ENCODE peak calls at places on chromosomes 12 and 14, in six cellular contexts. One of them, this sample, is unnamed.
A peak's percentile ranks its signal among the peaks of the same experiment; 100 is the strongest.

GRCh38 chr12:4379410-4379809 is at the start of gene FGF23:
- DNase-seq in left kidney: peak; percentile 90
- DNase-seq in lower leg skin: no peak
- DNase-seq in stomach: no peak
- DNase-seq in activated T-helper 1 cell treated with Interleukin-2 at 50 U/mL for 16 hours: no peak
- DNase-seq in CD4-positive, alpha-beta memory T cell: no peak
- DNase-seq in this sample: peak; percentile 63

GRCh38 chr12:104718581-104718980 is 239.5 kb downstream of the SLC41A2 start:
- DNase-seq in CD4-positive, alpha-beta memory T cell: no peak
- DNase-seq in stomach: no peak
- DNase-seq in activated T-helper 1 cell treated with Interleukin-2 at 50 U/mL for 16 hours: no peak
- DNase-seq in lower leg skin: no peak
- DNase-seq in left kidney: no peak
- DNase-seq in this sample: no peak

GRCh38 chr12:102120886-102121285 is 903 bp downstream of the PARPBP start:
- DNase-seq in CD4-positive, alpha-beta memory T cell: no peak
- DNase-seq in stomach: no peak
- DNase-seq in activated T-helper 1 cell treated with Interleukin-2 at 50 U/mL for 16 hours: no peak
- DNase-seq in left kidney: peak; percentile 9
- DNase-seq in lower leg skin: no peak
- DNase-seq in this sample: peak; percentile 19

GRCh38 chr14:95509512-95509911 is 6.9 kb downstream of the SYNE3 start:
- DNase-seq in stomach: no peak
- DNase-seq in activated T-helper 1 cell treated with Interleukin-2 at 50 U/mL for 16 hours: no peak
- DNase-seq in CD4-positive, alpha-beta memory T cell: no peak
- DNase-seq in lower leg skin: peak; percentile 29
- DNase-seq in left kidney: peak; percentile 41
- DNase-seq in this sample: no peak

GRCh38 chr12:94874986-94875312 is 128.5 kb downstream of the NDUFA12 start:
- DNase-seq in left kidney: peak; percentile 27
- DNase-seq in CD4-positive, alpha-beta memory T cell: no peak
- DNase-seq in lower leg skin: no peak
- DNase-seq in activated T-helper 1 cell treated with Interleukin-2 at 50 U/mL for 16 hours: no peak
- DNase-seq in stomach: no peak
- DNase-seq in this sample: no peak

GRCh38 chr14:63848890-63849289 is 3.9 kb upstream of the SYNE2 start:
- DNase-seq in stomach: no peak
- DNase-seq in activated T-helper 1 cell treated with Interleukin-2 at 50 U/mL for 16 hours: no peak
- DNase-seq in left kidney: no peak
- DNase-seq in lower leg skin: no peak
- DNase-seq in CD4-positive, alpha-beta memory T cell: no peak
- DNase-seq in this sample: no peak

GRCh38 chr12:131857908-131858850 is 30.0 kb downstream of the MMP17 start:
- DNase-seq in activated T-helper 1 cell treated with Interleukin-2 at 50 U/mL for 16 hours: no peak
- DNase-seq in lower leg skin: no peak
- DNase-seq in stomach: no peak
- DNase-seq in left kidney: no peak
- DNase-seq in CD4-positive, alpha-beta memory T cell: no peak
- DNase-seq in this sample: no peak

GRCh38 chr14:39060818-39061437 is 42.1 kb downstream of the SEC23A start:
- DNase-seq in lower leg skin: no peak
- DNase-seq in activated T-helper 1 cell treated with Interleukin-2 at 50 U/mL for 16 hours: no peak
- DNase-seq in stomach: no peak
- DNase-seq in CD4-positive, alpha-beta memory T cell: no peak
- DNase-seq in left kidney: no peak
- DNase-seq in this sample: no peak

GRCh38 chr14:104820669-104821228 is 19.8 kb downstream of the ZBTB42 start:
- DNase-seq in activated T-helper 1 cell treated with Interleukin-2 at 50 U/mL for 16 hours: no peak
- DNase-seq in stomach: peak; percentile 76
- DNase-seq in lower leg skin: no peak
- DNase-seq in CD4-positive, alpha-beta memory T cell: no peak
- DNase-seq in left kidney: peak; percentile 92
- DNase-seq in this sample: peak; percentile 77